ENCODE peak calls at places on chromosomes 2 and 18, in five cellular contexts. One of them, this sample, is unnamed.

GRCh38 chr2:86038291-86039081 is 67.2 kb downstream of the POLR1A start:
- DNase-seq in Panc1: no peak
- DNase-seq in heart right ventricle: no peak
- DNase-seq in neural progenitor cell: no peak
- DNase-seq in Peyer's patch: peak; percentile 62
- DNase-seq in this sample: no peak

GRCh38 chr18:21404426-21404825 is 162.4 kb downstream of the GREB1L start:
- DNase-seq in Panc1: no peak
- DNase-seq in heart right ventricle: no peak
- DNase-seq in neural progenitor cell: no peak
- DNase-seq in Peyer's patch: no peak
- DNase-seq in this sample: no peak

GRCh38 chr2:201975434-201975833 is 58.2 kb upstream of the FZD7 start:
- DNase-seq in Panc1: no peak
- DNase-seq in heart right ventricle: no peak
- DNase-seq in neural progenitor cell: no peak
- DNase-seq in Peyer's patch: no peak
- DNase-seq in this sample: no peak

GRCh38 chr2:74441111-74441689 is 537 bp downstream of the RTKN start:
- DNase-seq in Panc1: no peak
- DNase-seq in heart right ventricle: no peak
- DNase-seq in neural progenitor cell: peak; percentile 70
- DNase-seq in Peyer's patch: no peak
- DNase-seq in this sample: no peak

GRCh38 chr2:20526666-20527065 is 79.8 kb downstream of the RHOB start:
- DNase-seq in Panc1: no peak
- DNase-seq in heart right ventricle: peak; percentile 43
- DNase-seq in neural progenitor cell: no peak
- DNase-seq in Peyer's patch: no peak
- DNase-seq in this sample: peak; percentile 66

GRCh38 chr18:49400398-49401072 is 59.9 kb downstream of the DYM start:
- DNase-seq in Panc1: no peak
- DNase-seq in heart right ventricle: no peak
- DNase-seq in neural progenitor cell: no peak
- DNase-seq in Peyer's patch: no peak
- DNase-seq in this sample: no peak

GRCh38 chr18:79476031-79476917 is 80.5 kb downstream of the NFATC1 start:
- DNase-seq in Panc1: no peak
- DNase-seq in heart right ventricle: no peak
- DNase-seq in neural progenitor cell: no peak
- DNase-seq in Peyer's patch: no peak
- DNase-seq in this sample: no peak

GRCh38 chr2:239286901-239287300 is 113.9 kb downstream of the HDAC4 start:
- DNase-seq in Panc1: no peak
- DNase-seq in heart right ventricle: no peak
- DNase-seq in neural progenitor cell: no peak
- DNase-seq in Peyer's patch: no peak
- DNase-seq in this sample: no peak

GRCh38 chr18:68181956-68182355 is 533.0 kb downstream of the TMX3 start:
- DNase-seq in Panc1: no peak
- DNase-seq in heart right ventricle: no peak
- DNase-seq in neural progenitor cell: no peak
- DNase-seq in Peyer's patch: no peak
- DNase-seq in this sample: peak; percentile 50

GRCh38 chr2:163395602-163396001 is 340.2 kb downstream of the FIGN start:
- DNase-seq in Panc1: no peak
- DNase-seq in heart right ventricle: no peak
- DNase-seq in neural progenitor cell: no peak
- DNase-seq in Peyer's patch: no peak
- DNase-seq in this sample: no peak

GRCh38 chr2:68190991-68191731 is 33.5 kb downstream of the PNO1 start:
- DNase-seq in Panc1: peak; percentile 80
- DNase-seq in heart right ventricle: no peak
- DNase-seq in neural progenitor cell: no peak
- DNase-seq in Peyer's patch: no peak
- DNase-seq in this sample: no peak

GRCh38 chr2:68569604-68570003 is 73.8 kb upstream of the PROKR1 start:
- DNase-seq in Panc1: no peak
- DNase-seq in heart right ventricle: no peak
- DNase-seq in neural progenitor cell: no peak
- DNase-seq in Peyer's patch: no peak
- DNase-seq in this sample: no peak

GRCh38 chr2:67871696-67872320 is 191.0 kb downstream of the C1D start:
- DNase-seq in Panc1: no peak
- DNase-seq in heart right ventricle: no peak
- DNase-seq in neural progenitor cell: no peak
- DNase-seq in Peyer's patch: no peak
- DNase-seq in this sample: peak; percentile 78

GRCh38 chr2:75403991-75404428 is 156.7 kb downstream of the EVA1A start:
- DNase-seq in Panc1: peak; percentile 32
- DNase-seq in heart right ventricle: peak; percentile 7
- DNase-seq in neural progenitor cell: peak; percentile 62
- DNase-seq in Peyer's patch: no peak
- DNase-seq in this sample: peak; percentile 73

GRCh38 chr2:20667151-20667530 is 197 bp downstream of the GDF7 start:
- DNase-seq in Panc1: no peak
- DNase-seq in heart right ventricle: no peak
- DNase-seq in neural progenitor cell: peak; percentile 71
- DNase-seq in Peyer's patch: no peak
- DNase-seq in this sample: peak; percentile 56

GRCh38 chr18:11741505-11742145 is 52.6 kb downstream of the GNAL start:
- DNase-seq in Panc1: no peak
- DNase-seq in heart right ventricle: no peak
- DNase-seq in neural progenitor cell: peak; percentile 34
- DNase-seq in Peyer's patch: no peak
- DNase-seq in this sample: no peak

GRCh38 chr2:239208470-239209180 is 192.2 kb downstream of the HDAC4 start:
- DNase-seq in Panc1: no peak
- DNase-seq in heart right ventricle: no peak
- DNase-seq in neural progenitor cell: no peak
- DNase-seq in Peyer's patch: no peak
- DNase-seq in this sample: no peak

GRCh38 chr2:231362785-231363184 is 32.7 kb upstream of the B3GNT7 start:
- DNase-seq in Panc1: no peak
- DNase-seq in heart right ventricle: no peak
- DNase-seq in neural progenitor cell: no peak
- DNase-seq in Peyer's patch: no peak
- DNase-seq in this sample: no peak

GRCh38 chr18:49011291-49011746 is 60.6 kb upstream of the SMAD7 start:
- DNase-seq in Panc1: no peak
- DNase-seq in heart right ventricle: no peak
- DNase-seq in neural progenitor cell: no peak
- DNase-seq in Peyer's patch: no peak
- DNase-seq in this sample: no peak

GRCh38 chr18:61348230-61348629 is 15.0 kb downstream of the CDH20 start:
- DNase-seq in Panc1: no peak
- DNase-seq in heart right ventricle: no peak
- DNase-seq in neural progenitor cell: no peak
- DNase-seq in Peyer's patch: no peak
- DNase-seq in this sample: no peak

GRCh38 chr2:67619204-67619603 is 222.1 kb downstream of the ETAA1 start:
- DNase-seq in Panc1: no peak
- DNase-seq in heart right ventricle: no peak
- DNase-seq in neural progenitor cell: no peak
- DNase-seq in Peyer's patch: no peak
- DNase-seq in this sample: no peak

GRCh38 chr2:218169757-218170546 is 3.2 kb upstream of the CXCR1 start:
- DNase-seq in Panc1: no peak
- DNase-seq in heart right ventricle: no peak
- DNase-seq in neural progenitor cell: no peak
- DNase-seq in Peyer's patch: no peak
- DNase-seq in this sample: peak; percentile 14

GRCh38 chr18:77061291-77061945 is 71.2 kb downstream of the MBP start:
- DNase-seq in Panc1: no peak
- DNase-seq in heart right ventricle: no peak
- DNase-seq in neural progenitor cell: no peak
- DNase-seq in Peyer's patch: no peak
- DNase-seq in this sample: no peak

GRCh38 chr18:41933778-41934177 is 21.3 kb upstream of the PIK3C3 start:
- DNase-seq in Panc1: no peak
- DNase-seq in heart right ventricle: no peak
- DNase-seq in neural progenitor cell: no peak
- DNase-seq in Peyer's patch: no peak
- DNase-seq in this sample: no peak

GRCh38 chr18:46629356-46629755 is 27.7 kb downstream of the LOXHD1 start:
- DNase-seq in Panc1: no peak
- DNase-seq in heart right ventricle: no peak
- DNase-seq in neural progenitor cell: no peak
- DNase-seq in Peyer's patch: no peak
- DNase-seq in this sample: no peak

GRCh38 chr18:28152354-28152753 is 24.6 kb downstream of the CDH2 start:
- DNase-seq in Panc1: no peak
- DNase-seq in heart right ventricle: no peak
- DNase-seq in neural progenitor cell: no peak
- DNase-seq in Peyer's patch: no peak
- DNase-seq in this sample: no peak

GRCh38 chr2:50345691-50346090 is 686.2 kb downstream of the NRXN1 start:
- DNase-seq in Panc1: no peak
- DNase-seq in heart right ventricle: no peak
- DNase-seq in neural progenitor cell: no peak
- DNase-seq in Peyer's patch: no peak
- DNase-seq in this sample: no peak
- H3K27me3 ChIP-seq in Panc1: peaks cover 2% of the 10 kb centered on the region
- H3K27me3 ChIP-seq in heart right ventricle: peaks cover 57% of the 10 kb centered on the region
- H3K27me3 ChIP-seq in neural progenitor cell: peaks cover 40% of the 10 kb centered on the region
- H3K27me3 ChIP-seq in Peyer's patch: no peaks in the 10 kb centered on the region
- H3K27me3 ChIP-seq in this sample: peaks cover 42% of the 10 kb centered on the region

GRCh38 chr2:2579814-2580213 is 248.7 kb upstream of the MYT1L start:
- DNase-seq in Panc1: no peak
- DNase-seq in heart right ventricle: no peak
- DNase-seq in neural progenitor cell: no peak
- DNase-seq in Peyer's patch: no peak
- DNase-seq in this sample: no peak

GRCh38 chr2:2580341-2580740 is 249.3 kb upstream of the MYT1L start:
- DNase-seq in Panc1: no peak
- DNase-seq in heart right ventricle: no peak
- DNase-seq in neural progenitor cell: no peak
- DNase-seq in Peyer's patch: no peak
- DNase-seq in this sample: no peak

GRCh38 chr2:2581331-2582159 is 250.5 kb upstream of the MYT1L start:
- DNase-seq in Panc1: no peak
- DNase-seq in heart right ventricle: no peak
- DNase-seq in neural progenitor cell: no peak
- DNase-seq in Peyer's patch: no peak
- DNase-seq in this sample: no peak

GRCh38 chr2:2586068-2586776 is 255.1 kb upstream of the MYT1L start:
- DNase-seq in Panc1: no peak
- DNase-seq in heart right ventricle: no peak
- DNase-seq in neural progenitor cell: no peak
- DNase-seq in Peyer's patch: no peak
- DNase-seq in this sample: no peak

GRCh38 chr2:2582998-2583545 is 252.0 kb upstream of the MYT1L start:
- DNase-seq in Panc1: no peak
- DNase-seq in heart right ventricle: no peak
- DNase-seq in neural progenitor cell: no peak
- DNase-seq in Peyer's patch: no peak
- DNase-seq in this sample: no peak
- H3K27me3 ChIP-seq in Panc1: peaks cover 2% of the 10 kb centered on the region
- H3K27me3 ChIP-seq in heart right ventricle: no peaks in the 10 kb centered on the region
- H3K27me3 ChIP-seq in neural progenitor cell: no peaks in the 10 kb centered on the region
- H3K27me3 ChIP-seq in Peyer's patch: no peaks in the 10 kb centered on the region
- H3K27me3 ChIP-seq in this sample: no peaks in the 10 kb centered on the region

GRCh38 chr2:176098366-176099158 is 1.0 kb upstream of the HOXD12 start:
- DNase-seq in Panc1: no peak
- DNase-seq in heart right ventricle: no peak
- DNase-seq in neural progenitor cell: no peak
- DNase-seq in Peyer's patch: no peak
- DNase-seq in this sample: no peak
- H3K27me3 ChIP-seq in Panc1: peaks cover 5% of the 10 kb centered on the region
- H3K27me3 ChIP-seq in heart right ventricle: peaks cover 100% of the 10 kb centered on the region
- H3K27me3 ChIP-seq in neural progenitor cell: peaks cover 100% of the 10 kb centered on the region
- H3K27me3 ChIP-seq in Peyer's patch: no peaks in the 10 kb centered on the region
- H3K27me3 ChIP-seq in this sample: peaks cover 100% of the 10 kb centered on the region

GRCh38 chr2:1788478-1788959 is 44.2 kb upstream of the PXDN start:
- DNase-seq in Panc1: no peak
- DNase-seq in heart right ventricle: no peak
- DNase-seq in neural progenitor cell: no peak
- DNase-seq in Peyer's patch: no peak
- DNase-seq in this sample: no peak

GRCh38 chr2:1790473-1790872 is 46.2 kb upstream of the PXDN start:
- DNase-seq in Panc1: no peak
- DNase-seq in heart right ventricle: no peak
- DNase-seq in neural progenitor cell: no peak
- DNase-seq in Peyer's patch: no peak
- DNase-seq in this sample: no peak

GRCh38 chr2:1789610-1790009 is 45.3 kb upstream of the PXDN start:
- DNase-seq in Panc1: no peak
- DNase-seq in heart right ventricle: no peak
- DNase-seq in neural progenitor cell: no peak
- DNase-seq in Peyer's patch: no peak
- DNase-seq in this sample: no peak

GRCh38 chr2:1784986-1785617 is 40.8 kb upstream of the PXDN start:
- DNase-seq in Panc1: no peak
- DNase-seq in heart right ventricle: no peak
- DNase-seq in neural progenitor cell: no peak
- DNase-seq in Peyer's patch: no peak
- DNase-seq in this sample: no peak

GRCh38 chr2:1787799-1788477 is 43.6 kb upstream of the PXDN start:
- DNase-seq in Panc1: no peak
- DNase-seq in heart right ventricle: no peak
- DNase-seq in neural progenitor cell: no peak
- DNase-seq in Peyer's patch: no peak
- DNase-seq in this sample: no peak
- H3K27me3 ChIP-seq in Panc1: no peaks in the 10 kb centered on the region
- H3K27me3 ChIP-seq in heart right ventricle: peaks cover 22% of the 10 kb centered on the region
- H3K27me3 ChIP-seq in neural progenitor cell: no peaks in the 10 kb centered on the region
- H3K27me3 ChIP-seq in Peyer's patch: no peaks in the 10 kb centered on the region
- H3K27me3 ChIP-seq in this sample: no peaks in the 10 kb centered on the region

GRCh38 chr2:150045601-150046000 is 441.9 kb downstream of the RND3 start:
- DNase-seq in Panc1: no peak
- DNase-seq in heart right ventricle: no peak
- DNase-seq in neural progenitor cell: no peak
- DNase-seq in Peyer's patch: no peak
- DNase-seq in this sample: no peak
- H3K27me3 ChIP-seq in Panc1: no peaks in the 10 kb centered on the region
- H3K27me3 ChIP-seq in heart right ventricle: no peaks in the 10 kb centered on the region
- H3K27me3 ChIP-seq in neural progenitor cell: no peaks in the 10 kb centered on the region
- H3K27me3 ChIP-seq in Peyer's patch: no peaks in the 10 kb centered on the region
- H3K27me3 ChIP-seq in this sample: no peaks in the 10 kb centered on the region

DNA sequence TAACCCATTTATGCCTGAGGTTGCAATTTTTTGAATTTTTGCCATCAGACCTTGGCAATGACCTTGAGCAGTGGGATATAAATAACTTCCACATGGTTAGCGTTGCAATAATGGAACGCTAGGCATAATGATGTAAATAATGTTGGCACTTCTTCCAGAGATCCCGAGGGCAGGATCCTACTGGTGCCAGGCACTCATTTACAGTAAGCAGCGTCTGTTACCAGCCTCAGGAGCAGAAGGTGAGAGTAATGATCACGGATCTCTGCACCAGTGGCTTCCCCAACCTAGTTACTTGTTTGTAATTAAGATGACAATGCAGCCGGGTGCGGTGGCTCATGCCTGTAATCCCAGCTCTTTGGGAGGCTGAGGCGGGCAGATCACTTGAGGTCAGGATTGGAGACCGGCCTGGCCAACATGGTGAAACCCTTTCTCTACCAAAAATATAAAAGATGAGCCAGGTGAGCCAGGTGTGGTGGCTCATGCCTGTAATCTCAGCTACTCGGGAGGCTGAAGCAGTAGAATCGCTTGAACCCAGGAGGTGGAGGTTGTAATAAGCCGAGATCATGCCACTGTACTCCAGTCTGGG is 41.9 kb downstream of the CPO start:
- DNase-seq in Panc1: no peak
- DNase-seq in heart right ventricle: no peak
- DNase-seq in neural progenitor cell: no peak
- DNase-seq in Peyer's patch: no peak
- DNase-seq in this sample: no peak
- H3K27me3 ChIP-seq in Panc1: no peaks in the 10 kb centered on the region
- H3K27me3 ChIP-seq in heart right ventricle: no peaks in the 10 kb centered on the region
- H3K27me3 ChIP-seq in neural progenitor cell: no peaks in the 10 kb centered on the region
- H3K27me3 ChIP-seq in Peyer's patch: no peaks in the 10 kb centered on the region
- H3K27me3 ChIP-seq in this sample: no peaks in the 10 kb centered on the region